ENCODE peak calls at places on chromosomes 5 and 9, in six cellular contexts. Q is H1, T is IMR-90, E is H9, I is trophoblast cell, Z is mesenchymal stem cell. B is an unnamed sample.

GRCh38 chr9:99140685-99141314 is 35.9 kb downstream of the TGFBR1 start:
- DNase-seq in Q (peak; percentile 21), T (peak; percentile 67), E (peak; percentile 54), I (peak; percentile 63), Z (peak; percentile 80), B (peak; percentile 41)

GRCh38 chr9:72952914-72953313 is at the start of gene ALDH1A1:
- DNase-seq in Q (no peak), T (no peak), E (peak; percentile 29), I (peak; percentile 12), Z (no peak), B (no peak)

GRCh38 chr5:76788362-76788761 is 30.5 kb upstream of the F2RL1 start:
- DNase-seq in Q (no peak), T (no peak), E (no peak), I (no peak), Z (no peak), B (no peak)

GRCh38 chr5:129591508-129592160 is 131.5 kb downstream of the ADAMTS19 start:
- DNase-seq in Q (no peak), T (no peak), E (no peak), I (peak; percentile 1), Z (no peak), B (no peak)

GRCh38 chr9:126307306-126308061 is 19.1 kb upstream of the MVB12B start:
- DNase-seq in Q (no peak), T (no peak), E (no peak), I (no peak), Z (peak; percentile 8), B (no peak)

GRCh38 chr9:114476891-114477469 is 28.3 kb downstream of the WHRN start:
- DNase-seq in Q (no peak), T (no peak), E (no peak), I (no peak), Z (no peak), B (no peak)

GRCh38 chr5:179385892-179386291 is 40.6 kb upstream of the ADAMTS2 start:
- DNase-seq in Q (no peak), T (no peak), E (peak; percentile 15), I (no peak), Z (no peak), B (no peak)

GRCh38 chr5:77328926-77329647 is 118.6 kb downstream of the PDE8B start:
- DNase-seq in Q (no peak), T (no peak), E (no peak), I (peak; percentile 95), Z (no peak), B (no peak)

GRCh38 chr5:102531506-102531905 is 32.7 kb upstream of the SLCO6A1 start:
- DNase-seq in Q (no peak), T (no peak), E (no peak), I (peak; percentile 13), Z (peak; percentile 42), B (no peak)

GRCh38 chr5:55440188-55440646 is 94.5 kb downstream of the PLPP1 start:
- DNase-seq in Q (no peak), T (peak; percentile 34), E (peak; percentile 45), I (no peak), Z (peak; percentile 13), B (no peak)

DNA sequence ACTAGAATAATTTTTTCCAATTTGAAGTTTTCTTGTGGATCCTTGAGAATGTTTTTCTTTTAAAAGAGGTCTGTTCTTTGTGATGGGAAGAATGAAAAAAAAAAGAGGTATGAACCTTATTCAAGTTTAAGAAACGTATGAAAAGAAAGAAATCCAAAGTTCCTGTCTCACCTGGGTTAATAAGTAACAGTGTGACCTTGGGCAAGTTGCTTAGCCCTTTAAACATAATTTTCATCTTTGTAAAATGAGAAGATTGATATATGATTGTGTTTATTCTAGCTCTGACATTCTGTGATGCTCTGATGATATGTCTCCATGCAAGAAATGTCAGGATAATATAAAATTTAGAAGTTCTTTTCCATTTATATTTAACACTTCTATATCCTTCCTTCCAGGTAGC is 19.3 kb downstream of the SLC26A2 start:
- DNase-seq in Q (no peak), T (no peak), E (no peak), I (no peak), Z (no peak), B (no peak)
- H4K91ac ChIP-seq in Q (no peak overlapping the region), T (no peak overlapping the region), E (no peak overlapping the region), I (no peak overlapping the region), Z (no peak overlapping the region), B (no peak overlapping the region)

GRCh38 chr9:90841615-90842014 is 40.0 kb downstream of the SYK start:
- DNase-seq in Q (no peak), T (no peak), E (no peak), I (no peak), Z (no peak), B (no peak)
- H3K27ac ChIP-seq in Q (no peak overlapping the region), T (no peak overlapping the region), E (no peak overlapping the region), I (no peak overlapping the region), Z (no peak overlapping the region), B (no peak overlapping the region)

GRCh38 chr5:138753794-138754698 is 821 bp downstream of the CTNNA1 start:
- DNase-seq in Q (no peak), T (peak; percentile 84), E (peak; percentile 43), I (peak; percentile 93), Z (peak; percentile 95), B (peak; percentile 42)

GRCh38 chr5:138754699-138755057 is 1.5 kb downstream of the CTNNA1 start:
- DNase-seq in Q (no peak), T (no peak), E (no peak), I (no peak), Z (peak; percentile 57), B (no peak)

GRCh38 chr5:138755084-138755748 is 2.0 kb downstream of the CTNNA1 start:
- DNase-seq in Q (no peak), T (no peak), E (no peak), I (no peak), Z (no peak), B (no peak)

GRCh38 chr5:138752341-138752950 is 779 bp upstream of the CTNNA1 start:
- DNase-seq in Q (no peak), T (no peak), E (peak; percentile 72), I (peak; percentile 77), Z (peak; percentile 43), B (peak; percentile 26)

GRCh38 chr5:138752951-138753793 is at the start of gene CTNNA1:
- DNase-seq in Q (no peak), T (peak; percentile 49), E (peak; percentile 89), I (peak; percentile 90), Z (peak; percentile 75), B (peak; percentile 68)
- H2BK120ac ChIP-seq in Q (no peak within 1 kb of the TSS), T (peak within 1 kb of the TSS; percentile 76), E (peak within 1 kb of the TSS; percentile 1), I (peak within 1 kb of the TSS; percentile 100), Z (peak within 1 kb of the TSS; percentile 92), B (peak within 1 kb of the TSS; percentile 73)

DNA sequence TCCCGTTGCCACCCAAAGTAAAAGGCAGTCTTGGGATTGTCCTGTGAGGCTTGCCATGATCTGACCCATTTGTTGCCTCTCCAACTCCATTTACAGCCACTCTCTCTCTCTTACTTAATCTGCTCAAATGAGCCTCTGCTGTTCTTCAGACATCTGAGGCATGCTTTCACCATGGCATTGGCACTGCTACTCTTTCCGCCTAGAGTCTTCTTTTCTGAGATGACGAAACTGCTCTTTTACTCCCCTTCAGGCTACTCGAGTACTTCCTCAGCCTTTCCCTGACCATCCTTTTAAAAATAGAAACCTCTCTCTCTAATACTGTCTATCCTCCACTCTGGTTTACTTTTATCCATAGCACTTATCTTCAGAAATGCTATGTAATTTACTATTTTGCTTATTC is 9.0 kb downstream of the FOCAD start:
- DNase-seq in Q (no peak), T (no peak), E (no peak), I (peak; percentile 49), Z (peak; percentile 68), B (no peak)
- H4K91ac ChIP-seq in Q (peak overlapping the region; percentile 52), T (no peak overlapping the region), E (no peak overlapping the region), I (no peak overlapping the region), Z (no peak overlapping the region), B (no peak overlapping the region)

DNA sequence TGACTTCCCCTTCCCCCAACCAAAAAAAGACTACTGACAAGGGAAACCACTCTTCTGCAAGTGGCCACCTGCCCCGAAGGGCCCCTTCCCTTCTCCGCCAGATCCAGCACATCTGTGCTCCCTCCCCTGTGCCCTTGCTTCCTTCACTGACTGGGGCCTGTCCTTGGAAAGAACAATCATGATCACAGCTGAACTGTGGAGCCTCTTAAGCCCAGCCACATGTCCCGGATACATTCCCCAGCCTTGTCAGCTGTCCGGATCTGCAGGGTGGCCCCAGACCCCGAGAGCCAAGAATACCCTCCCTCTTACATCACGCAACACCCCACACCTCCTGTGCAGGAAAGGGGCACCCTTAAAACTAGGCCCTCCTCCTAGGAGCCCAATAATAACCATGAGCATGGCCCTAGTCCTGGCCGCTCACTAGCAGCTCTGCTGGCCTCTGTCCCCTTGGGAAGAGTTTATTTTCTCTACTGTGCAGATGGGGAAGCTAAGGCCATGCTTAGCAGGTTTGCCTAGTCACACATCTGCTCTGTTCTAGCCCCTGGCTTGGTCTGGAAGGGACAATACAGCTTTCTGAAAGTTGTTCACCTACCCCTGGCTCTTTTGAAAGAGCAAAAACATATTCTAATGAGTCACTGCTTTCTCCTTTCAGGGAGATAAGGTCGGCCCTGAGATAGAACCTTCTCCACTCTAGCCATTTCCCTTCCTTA is 3.8 kb downstream of the SPRY4 start:
- DNase-seq in Q (no peak), T (peak; percentile 47), E (peak; percentile 39), I (peak; percentile 36), Z (peak; percentile 41), B (peak; percentile 39)
- H3K27ac ChIP-seq in Q (no peak overlapping the region), T (peak overlapping the region; percentile 84), E (no peak overlapping the region), I (peak overlapping the region; percentile 28), Z (peak overlapping the region; percentile 15), B (peak overlapping the region; percentile 70)

DNA sequence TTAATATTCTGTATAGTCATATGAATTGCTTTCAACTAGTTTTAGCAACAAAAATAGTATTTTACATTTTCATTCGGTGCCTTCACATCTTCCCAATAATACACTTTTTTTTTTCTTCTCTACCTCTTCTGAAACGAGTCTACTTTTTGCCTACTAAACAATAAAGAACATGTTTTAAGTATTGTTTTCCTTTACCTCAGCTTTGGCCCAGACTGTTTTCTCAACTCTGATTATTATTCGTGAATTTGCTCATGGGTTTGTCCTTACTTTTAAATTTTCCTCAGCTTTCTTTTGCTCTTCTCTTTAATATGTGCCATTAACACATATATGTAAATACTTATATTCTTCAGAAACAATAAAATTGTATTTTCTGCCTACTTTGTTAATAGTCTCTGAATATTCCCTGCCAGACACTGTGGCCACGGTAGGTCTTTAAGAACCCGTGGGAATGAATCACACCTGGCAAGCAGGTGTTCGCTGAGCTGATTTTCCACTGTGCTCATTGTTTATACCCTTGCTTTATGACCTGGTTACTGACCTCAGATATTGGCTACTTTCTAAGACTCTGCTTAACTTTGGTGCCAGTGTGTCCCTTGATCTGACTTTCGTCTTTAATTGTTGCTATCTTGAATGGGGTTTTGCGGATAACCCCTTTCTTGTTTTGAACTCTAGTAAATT is 49.1 kb downstream of the FAM170A start:
- DNase-seq in Q (no peak), T (no peak), E (no peak), I (no peak), Z (no peak), B (no peak)
- H2BK120ac ChIP-seq in Q (no peak overlapping the region), T (no peak overlapping the region), E (no peak overlapping the region), I (no peak overlapping the region), Z (no peak overlapping the region), B (no peak overlapping the region)

DNA sequence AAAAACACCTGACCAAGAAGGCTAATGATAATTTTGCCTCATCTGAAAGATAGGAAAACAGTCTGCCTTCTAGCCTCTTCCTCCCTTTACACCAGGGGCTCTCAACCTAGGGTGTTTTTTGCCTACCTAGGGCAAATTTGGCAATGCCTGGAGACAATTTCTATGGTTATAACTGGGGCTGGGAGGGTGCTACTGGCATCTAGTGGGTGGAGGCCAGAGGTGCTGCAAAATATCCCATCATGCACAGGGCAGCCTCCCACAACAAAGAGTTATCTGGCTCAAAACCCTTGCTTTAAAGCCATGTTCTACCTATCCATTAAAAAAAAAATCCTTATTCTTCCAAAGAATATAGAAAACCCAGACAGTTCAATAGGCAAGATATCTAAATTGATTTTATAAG is 45.0 kb upstream of the NR3C1 start:
- DNase-seq in Q (no peak), T (no peak), E (no peak), I (no peak), Z (no peak), B (no peak)
- H4K91ac ChIP-seq in Q (no peak overlapping the region), T (no peak overlapping the region), E (no peak overlapping the region), I (no peak overlapping the region), Z (no peak overlapping the region), B (no peak overlapping the region)

B was measured in neuronal stem cell.